ENCODE peak calls at places on chromosome 19, in four cellular contexts. One of them, this sample, is unnamed.
A peak's percentile ranks its signal among the peaks of the same experiment; 100 is the strongest.

GRCh38 chr19:14383556-14383897 is 2.3 kb downstream of the ADGRE5 start:
- DNase-seq in HepG2: no peak
- DNase-seq in GM12878: no peak
- DNase-seq in K562: peak; percentile 10
- DNase-seq in this sample: no peak

GRCh38 chr19:6577410-6578125 is 13.4 kb downstream of the CD70 start:
- DNase-seq in K562: peak; percentile 44
- DNase-seq in GM12878: peak; percentile 96
- DNase-seq in HepG2: no peak
- DNase-seq in this sample: no peak

GRCh38 chr19:54189020-54189667 is at the start of gene MBOAT7:
- DNase-seq in K562: peak; percentile 74
- DNase-seq in GM12878: no peak
- DNase-seq in HepG2: no peak
- DNase-seq in this sample: no peak

GRCh38 chr19:29963576-29963975 is 21.5 kb downstream of the URI1 start:
- DNase-seq in GM12878: no peak
- DNase-seq in HepG2: no peak
- DNase-seq in K562: no peak
- DNase-seq in this sample: no peak

GRCh38 chr19:48671456-48671995 is 1.3 kb downstream of the NTN5 start:
- DNase-seq in HepG2: no peak
- DNase-seq in GM12878: no peak
- DNase-seq in K562: no peak
- DNase-seq in this sample: no peak

GRCh38 chr19:33905937-33906577 is 109.4 kb downstream of the KCTD15 start:
- DNase-seq in K562: peak; percentile 66
- DNase-seq in GM12878: no peak
- DNase-seq in HepG2: no peak
- DNase-seq in this sample: no peak

GRCh38 chr19:33497778-33498175 is 23.8 kb downstream of the PEPD start:
- DNase-seq in HepG2: no peak
- DNase-seq in K562: no peak
- DNase-seq in GM12878: no peak
- DNase-seq in this sample: no peak

GRCh38 chr19:45468159-45468651 is 409 bp downstream of the FOSB start:
- DNase-seq in HepG2: no peak
- DNase-seq in K562: no peak
- DNase-seq in GM12878: no peak
- DNase-seq in this sample: no peak

GRCh38 chr19:16180611-16181010 is 4.6 kb upstream of the FAM32A start:
- DNase-seq in GM12878: no peak
- DNase-seq in K562: no peak
- DNase-seq in HepG2: no peak
- DNase-seq in this sample: no peak

GRCh38 chr19:1809663-1810062 is 2.4 kb downstream of the ATP8B3 start:
- DNase-seq in K562: no peak
- DNase-seq in GM12878: no peak
- DNase-seq in HepG2: no peak
- DNase-seq in this sample: no peak

GRCh38 chr19:35346193-35347052 is 1.3 kb upstream of the FFAR1 start:
- DNase-seq in HepG2: peak; percentile 16
- DNase-seq in GM12878: peak; percentile 74
- DNase-seq in K562: no peak
- DNase-seq in this sample: no peak

GRCh38 chr19:18895038-18895827 is 725 bp downstream of the CERS1 start:
- DNase-seq in GM12878: no peak
- DNase-seq in HepG2: peak; percentile 79
- DNase-seq in K562: peak; percentile 72
- DNase-seq in this sample: peak; percentile 63

GRCh38 chr19:13588953-13589833 is 82.9 kb upstream of the CACNA1A start:
- DNase-seq in HepG2: peak; percentile 22
- DNase-seq in GM12878: no peak
- DNase-seq in K562: peak; percentile 79
- DNase-seq in this sample: peak; percentile 88

GRCh38 chr19:41910992-41911888 is 17.0 kb downstream of the ERFL start:
- DNase-seq in K562: no peak
- DNase-seq in GM12878: no peak
- DNase-seq in HepG2: no peak
- DNase-seq in this sample: no peak

GRCh38 chr19:1854542-1855039 is 6.3 kb upstream of the REXO1 start:
- DNase-seq in GM12878: no peak
- DNase-seq in K562: no peak
- DNase-seq in HepG2: no peak
- DNase-seq in this sample: no peak

GRCh38 chr19:39342647-39343305 is 555 bp downstream of the SAMD4B start:
- DNase-seq in K562: no peak
- DNase-seq in HepG2: no peak
- DNase-seq in GM12878: no peak
- DNase-seq in this sample: no peak

GRCh38 chr19:14003279-14004051 is 2.7 kb downstream of the RFX1 start:
- DNase-seq in GM12878: no peak
- DNase-seq in K562: peak; percentile 6
- DNase-seq in HepG2: no peak
- DNase-seq in this sample: no peak

GRCh38 chr19:36139473-36140288 is at the start of gene CAPNS1:
- DNase-seq in GM12878: peak; percentile 88
- DNase-seq in HepG2: peak; percentile 88
- DNase-seq in K562: peak; percentile 96
- DNase-seq in this sample: peak; percentile 97

GRCh38 chr19:40588926-40589569 is 12.1 kb upstream of the LTBP4 start:
- DNase-seq in HepG2: no peak
- DNase-seq in GM12878: no peak
- DNase-seq in K562: no peak
- DNase-seq in this sample: no peak

DNA sequence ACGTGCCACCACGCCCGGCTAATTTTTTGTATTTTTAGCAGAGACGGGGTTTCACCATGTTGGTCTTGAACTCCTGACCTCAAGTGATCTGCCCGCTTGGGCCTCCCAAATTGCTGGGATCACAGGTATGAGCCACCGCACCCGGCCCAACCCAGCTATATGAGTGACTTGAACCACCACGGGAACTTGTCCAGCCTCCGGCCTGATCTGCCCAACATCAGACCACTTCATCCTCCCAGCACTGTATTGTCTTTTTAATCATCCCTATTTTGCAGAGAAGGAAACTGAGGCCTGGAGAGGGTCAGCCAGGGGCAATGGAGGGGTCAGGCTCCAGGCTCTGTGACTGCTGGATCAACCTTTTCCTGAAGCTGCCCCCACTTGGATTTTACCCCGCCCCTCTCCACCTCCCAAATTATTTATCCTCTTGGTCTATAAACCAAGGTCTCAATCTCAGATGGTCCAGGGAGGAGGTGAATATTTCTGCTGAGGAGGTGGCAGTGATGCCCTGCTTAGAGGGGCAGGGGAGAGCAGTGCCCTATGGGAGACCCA is 893 bp upstream of the PLIN3 start:
- DNase-seq in HepG2: no peak
- DNase-seq in GM12878: no peak
- DNase-seq in K562: no peak
- DNase-seq in this sample: no peak
- TF ChIP-seq FOXM1 in HepG2: no peak
- TF ChIP-seq FOXM1 in GM12878: no peak
- TF ChIP-seq FOXM1 in K562: no peak
- TF ChIP-seq FOXM1 in this sample: no peak

GRCh38 chr19:46815833-46816627 is 27.6 kb upstream of the SLC1A5 start:
- DNase-seq in K562: no peak
- DNase-seq in HepG2: peak; percentile 67
- DNase-seq in GM12878: no peak
- DNase-seq in this sample: no peak
- TF ChIP-seq SP1 in K562: no peak
- TF ChIP-seq SP1 in HepG2: no peak
- TF ChIP-seq SP1 in GM12878: no peak
- TF ChIP-seq SP1 in this sample: no peak

GRCh38 chr19:2949939-2950285 is 5.1 kb upstream of the ZNF77 start:
- DNase-seq in HepG2: peak; percentile 62
- DNase-seq in GM12878: no peak
- DNase-seq in K562: peak; percentile 76
- DNase-seq in this sample: peak; percentile 18
- TF ChIP-seq FOXM1 in HepG2: no peak
- TF ChIP-seq FOXM1 in GM12878: no peak
- TF ChIP-seq FOXM1 in K562: peak; percentile 95
- TF ChIP-seq FOXM1 in this sample: no peak

GRCh38 chr19:47107201-47107952 is 6.2 kb downstream of the ZC3H4 start:
- DNase-seq in K562: no peak
- DNase-seq in HepG2: peak; percentile 93
- DNase-seq in GM12878: no peak
- DNase-seq in this sample: no peak
- TF ChIP-seq SP1 in K562: no peak
- TF ChIP-seq SP1 in HepG2: no peak
- TF ChIP-seq SP1 in GM12878: no peak
- TF ChIP-seq SP1 in this sample: no peak

GRCh38 chr19:8423821-8424223 is 10.7 kb downstream of the MARCHF2 start:
- DNase-seq in K562: peak; percentile 78
- DNase-seq in HepG2: peak; percentile 93
- DNase-seq in GM12878: no peak
- DNase-seq in this sample: peak; percentile 64
- TF ChIP-seq FOXM1 in K562: no peak
- TF ChIP-seq FOXM1 in HepG2: no peak
- TF ChIP-seq FOXM1 in GM12878: no peak
- TF ChIP-seq FOXM1 in this sample: no peak

DNA sequence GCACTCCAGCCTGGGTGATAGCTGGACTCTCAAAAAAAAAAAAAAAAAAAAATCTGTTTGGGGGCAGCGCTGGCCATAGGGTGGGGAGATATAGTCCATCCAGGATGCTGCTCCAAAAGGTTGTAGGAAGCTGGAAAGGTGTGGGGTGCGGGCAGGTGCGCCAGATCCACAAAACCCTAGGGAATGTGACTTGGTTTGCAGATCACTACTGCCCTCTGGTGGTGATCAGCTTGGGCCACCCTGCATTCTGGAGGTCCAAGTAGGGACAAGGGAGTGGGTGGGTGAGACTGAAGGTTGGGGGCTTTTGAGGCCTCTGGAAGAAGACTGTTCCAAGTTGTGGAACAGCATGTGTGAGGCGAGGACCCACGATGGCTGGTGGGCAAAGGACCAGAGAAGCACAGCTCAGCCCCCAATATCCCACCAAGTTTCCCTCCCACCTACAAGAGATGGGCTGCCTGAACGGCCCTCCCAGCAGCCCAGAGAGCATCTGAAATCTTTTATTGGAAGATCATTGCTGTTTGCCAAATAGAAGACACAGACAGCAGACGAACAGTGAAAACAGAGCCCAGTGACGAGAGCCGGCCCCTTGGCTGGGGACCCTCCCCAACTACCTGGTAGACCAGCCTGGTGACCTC is 10.4 kb upstream of the TYK2 start:
- DNase-seq in GM12878: no peak
- DNase-seq in HepG2: peak; percentile 64
- DNase-seq in K562: peak; percentile 66
- DNase-seq in this sample: peak; percentile 76
- TF ChIP-seq SP1 in GM12878: no peak
- TF ChIP-seq SP1 in HepG2: no peak
- TF ChIP-seq SP1 in K562: no peak
- TF ChIP-seq SP1 in this sample: no peak

GRCh38 chr19:10946964-10947657 is 13.7 kb upstream of the SMARCA4 start:
- DNase-seq in HepG2: no peak
- DNase-seq in GM12878: no peak
- DNase-seq in K562: no peak
- DNase-seq in this sample: no peak
- TF ChIP-seq FOXM1 in HepG2: no peak
- TF ChIP-seq FOXM1 in GM12878: no peak
- TF ChIP-seq FOXM1 in K562: no peak
- TF ChIP-seq FOXM1 in this sample: no peak

DNA sequence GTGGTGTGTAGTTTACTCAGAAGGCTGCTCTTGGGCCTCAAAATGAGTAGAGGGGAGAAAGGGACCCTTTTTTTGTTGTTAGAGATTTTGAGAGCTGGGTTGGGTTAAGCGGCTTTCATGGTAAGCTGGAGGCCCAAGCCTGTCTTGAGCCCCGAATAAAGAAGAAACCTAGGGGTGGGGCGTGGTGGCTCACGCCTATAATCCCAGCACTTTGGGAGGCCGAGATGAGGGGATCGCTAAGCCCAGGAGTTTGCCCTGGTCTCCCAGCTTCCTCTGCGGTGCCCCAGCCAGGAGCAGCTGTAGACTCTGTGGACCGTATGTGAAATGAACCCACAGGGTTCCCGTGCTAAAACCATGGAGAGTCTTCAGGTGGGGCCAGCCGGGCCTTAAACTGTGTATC is 56.1 kb downstream of the KDM4B start:
- DNase-seq in GM12878: no peak
- DNase-seq in HepG2: no peak
- DNase-seq in K562: no peak
- DNase-seq in this sample: no peak
- TF ChIP-seq SP1 in GM12878: no peak
- TF ChIP-seq SP1 in HepG2: no peak
- TF ChIP-seq SP1 in K562: no peak
- TF ChIP-seq SP1 in this sample: no peak

GRCh38 chr19:56690668-56691067 is 19.1 kb upstream of the ZNF835 start:
- DNase-seq in GM12878: no peak
- DNase-seq in K562: no peak
- DNase-seq in HepG2: no peak
- DNase-seq in this sample: no peak

GRCh38 chr19:56689198-56689597 is 17.6 kb upstream of the ZNF835 start:
- DNase-seq in GM12878: no peak
- DNase-seq in K562: no peak
- DNase-seq in HepG2: no peak
- DNase-seq in this sample: no peak

GRCh38 chr19:56683119-56683518 is 11.6 kb upstream of the ZNF835 start:
- DNase-seq in K562: no peak
- DNase-seq in HepG2: no peak
- DNase-seq in GM12878: no peak
- DNase-seq in this sample: no peak

GRCh38 chr19:56681702-56682101 is 10.1 kb upstream of the ZNF835 start:
- DNase-seq in GM12878: no peak
- DNase-seq in K562: no peak
- DNase-seq in HepG2: no peak
- DNase-seq in this sample: no peak

GRCh38 chr19:56687036-56687435 is 15.5 kb upstream of the ZNF835 start:
- DNase-seq in K562: no peak
- DNase-seq in GM12878: no peak
- DNase-seq in HepG2: no peak
- DNase-seq in this sample: no peak
- TF ChIP-seq FOXM1 in K562: no peak
- TF ChIP-seq FOXM1 in GM12878: no peak
- TF ChIP-seq FOXM1 in HepG2: no peak
- TF ChIP-seq FOXM1 in this sample: no peak

This sample was measured in HEK293T.